ENCODE peak calls at places on chromosomes 2 and 18, in nine cellular contexts. X is heart left ventricle, V is ovary, Z is left ventricle myocardium inferior, S is fibroblast of mammary gland, H is testis, P is dorsolateral prefrontal cortex, D is HepG2, F is mucosa of descending colon. R is an unnamed sample.

GRCh38 chr18:32093106-32093511 is 1.4 kb downstream of the RNF138 start:
- DNase-seq in H (peak; percentile 58), F (peak; percentile 57), Z (peak; percentile 45), S (peak; percentile 56), X (peak; percentile 33), D (peak; percentile 16), P (peak; percentile 15), V (peak; percentile 49), R (no peak)

GRCh38 chr2:179842498-179843153 is 18.8 kb downstream of the ZNF385B start:
- DNase-seq in S (peak; percentile 8), D (peak; percentile 48), H (no peak), V (peak; percentile 20), F (peak; percentile 10), Z (no peak), P (no peak), X (no peak), R (peak; percentile 9)

GRCh38 chr2:104919127-104919526 is 65.2 kb downstream of the POU3F3 start:
- DNase-seq in V (no peak), S (peak; percentile 33), P (no peak), Z (no peak), D (peak; percentile 13), F (peak; percentile 59), X (no peak), H (no peak), R (no peak)

GRCh38 chr2:128631698-128632490 is 313.2 kb upstream of the HS6ST1 start:
- DNase-seq in X (no peak), D (no peak), P (no peak), V (no peak), Z (no peak), F (no peak), H (no peak), S (no peak), R (no peak)

GRCh38 chr2:71536311-71536710 is 83.0 kb downstream of the DYSF start:
- DNase-seq in X (no peak), D (no peak), S (no peak), P (no peak), H (no peak), V (no peak), Z (no peak), F (no peak), R (no peak)

GRCh38 chr2:168612719-168613118 is 156.6 kb downstream of the CERS6 start:
- DNase-seq in S (no peak), H (no peak), X (no peak), D (no peak), P (no peak), F (no peak), Z (no peak), V (no peak), R (no peak)

GRCh38 chr2:12694990-12695774 is 21.6 kb upstream of the TRIB2 start:
- DNase-seq in V (no peak), D (no peak), Z (no peak), S (no peak), P (no peak), H (no peak), X (no peak), F (no peak), R (no peak)

GRCh38 chr18:28115149-28115550 is 61.8 kb downstream of the CDH2 start:
- DNase-seq in V (no peak), D (peak; percentile 43), H (no peak), P (no peak), S (peak; percentile 94), F (no peak), Z (no peak), X (no peak), R (no peak)

GRCh38 chr2:176173679-176174381 is 14.6 kb upstream of the HOXD1 start:
- DNase-seq in V (no peak), P (no peak), D (no peak), X (no peak), H (no peak), Z (no peak), S (no peak), F (no peak), R (no peak)

GRCh38 chr2:176174382-176174834 is 14.1 kb upstream of the HOXD1 start:
- DNase-seq in S (no peak), F (no peak), H (no peak), Z (no peak), P (no peak), D (no peak), X (no peak), V (no peak), R (no peak)

GRCh38 chr2:176171331-176172006 is 14.4 kb downstream of the HOXD3 start:
- DNase-seq in F (no peak), S (no peak), H (no peak), X (no peak), Z (no peak), V (no peak), D (no peak), P (no peak), R (no peak)

GRCh38 chr2:176172007-176172747 is 15.1 kb downstream of the HOXD3 start:
- DNase-seq in P (no peak), X (no peak), Z (no peak), F (no peak), V (no peak), H (no peak), D (no peak), S (no peak), R (no peak)

GRCh38 chr2:176172748-176173586 is 15.5 kb upstream of the HOXD1 start:
- DNase-seq in V (no peak), D (peak; percentile 65), H (no peak), F (no peak), S (no peak), X (no peak), P (no peak), Z (no peak), R (no peak)
- H3K4me3 ChIP-seq in V (peak overlapping the region; percentile 27), D (no peak overlapping the region), H (peak overlapping the region; percentile 10), F (no peak overlapping the region), S (no peak overlapping the region), X (no peak overlapping the region), P (peak overlapping the region; percentile 0), Z (no peak overlapping the region), R (no peak overlapping the region)

DNA sequence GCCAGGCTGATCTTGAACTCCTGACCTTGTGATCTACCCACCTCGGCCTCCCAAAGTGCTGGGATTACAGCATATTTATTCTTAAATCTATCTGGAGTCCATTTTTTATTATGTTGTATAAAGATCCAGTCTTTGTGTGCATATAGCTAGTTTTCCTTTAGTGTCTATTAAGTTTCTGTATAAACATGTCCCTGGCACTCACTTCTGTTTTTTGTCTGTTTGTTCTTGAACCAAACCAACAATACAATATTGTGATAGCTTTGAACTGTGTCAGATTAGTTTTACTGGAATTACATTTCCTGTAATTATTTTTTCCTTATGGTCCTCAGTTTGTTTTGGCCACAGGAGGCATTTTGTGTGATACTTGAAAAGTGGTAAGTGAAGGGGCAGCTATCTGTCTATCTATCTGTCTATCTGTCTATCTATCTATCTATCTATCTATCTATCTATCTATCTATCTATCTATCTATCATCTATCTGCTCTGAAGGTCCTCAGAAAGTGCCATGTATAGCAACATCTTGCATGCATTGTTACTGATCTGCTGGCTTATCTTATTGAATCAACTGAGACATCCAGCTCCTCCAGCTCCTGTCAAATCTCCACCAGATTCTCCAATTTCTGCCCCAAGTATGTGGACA is 70.9 kb upstream of the ACVR1 start:
- DNase-seq in V (no peak), H (no peak), F (no peak), Z (no peak), P (no peak), D (no peak), X (no peak), S (no peak), R (no peak)
- H3K4me3 ChIP-seq in V (no peak overlapping the region), H (no peak overlapping the region), F (no peak overlapping the region), Z (no peak overlapping the region), P (no peak overlapping the region), D (no peak overlapping the region), X (no peak overlapping the region), S (no peak overlapping the region), R (no peak overlapping the region)

GRCh38 chr2:106580241-106580640 is 93.1 kb downstream of the CD8B2 start:
- DNase-seq in P (no peak), D (no peak), H (no peak), X (no peak), F (no peak), V (no peak), Z (no peak), S (no peak), R (no peak)

GRCh38 chr2:106582431-106583143 is 95.4 kb downstream of the CD8B2 start:
- DNase-seq in F (peak; percentile 78), X (peak; percentile 73), H (peak; percentile 86), P (peak; percentile 73), Z (peak; percentile 58), D (peak; percentile 79), S (peak; percentile 82), V (peak; percentile 77), R (peak; percentile 46)

GRCh38 chr2:106581276-106581675 is 94.1 kb downstream of the CD8B2 start:
- DNase-seq in Z (no peak), H (no peak), F (no peak), P (no peak), V (no peak), D (no peak), S (no peak), X (no peak), R (no peak)

GRCh38 chr2:106579750-106580197 is 92.6 kb downstream of the CD8B2 start:
- DNase-seq in Z (no peak), V (no peak), D (no peak), S (no peak), P (no peak), F (no peak), H (no peak), X (no peak), R (no peak)

DNA sequence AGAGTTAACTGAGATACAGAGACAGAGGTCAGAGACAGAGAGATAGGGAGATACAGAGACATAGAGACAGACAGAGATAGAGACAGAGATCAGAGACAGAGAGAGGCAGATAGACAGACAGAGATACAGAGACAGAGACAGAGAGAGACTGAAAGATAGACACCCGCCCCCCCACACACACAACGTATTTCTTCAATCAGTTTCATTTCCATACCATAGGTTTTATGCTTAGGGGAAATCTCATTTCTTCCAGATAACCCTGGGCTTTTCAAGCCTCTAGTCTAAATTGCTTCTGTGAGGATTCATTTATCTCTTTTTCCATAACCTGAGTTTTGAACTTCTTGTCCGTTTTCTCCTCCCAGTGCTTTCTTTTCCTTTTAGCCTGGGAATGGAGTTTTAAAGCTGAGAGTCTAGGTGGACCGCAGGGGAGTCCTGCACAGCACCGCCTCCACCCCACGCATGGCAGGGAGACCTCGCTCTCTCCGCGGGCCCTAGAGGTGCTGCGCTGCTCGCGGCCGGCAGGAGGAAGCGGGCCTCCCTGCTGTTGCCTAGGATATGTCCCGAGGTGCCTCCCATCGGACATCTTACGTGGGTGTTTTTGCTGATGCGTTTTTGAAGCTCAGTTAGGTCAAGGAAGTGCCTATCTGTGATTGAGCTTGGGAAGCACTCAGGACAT is 94.7 kb downstream of the CD8B2 start:
- DNase-seq in F (peak; percentile 48), P (peak; percentile 24), V (peak; percentile 50), D (peak; percentile 51), X (peak; percentile 34), S (peak; percentile 69), H (peak; percentile 69), Z (peak; percentile 45), R (peak; percentile 14)
- H3K4me3 ChIP-seq in F (no peak overlapping the region), P (peak overlapping the region; percentile 53), V (peak overlapping the region; percentile 27), D (no peak overlapping the region), X (peak overlapping the region; percentile 37), S (peak overlapping the region; percentile 31), H (no peak overlapping the region), Z (peak overlapping the region; percentile 59), R (peak overlapping the region; percentile 50)

GRCh38 chr2:237486334-237486818 is 675 bp upstream of the MLPH start:
- DNase-seq in V (peak; percentile 15), D (no peak), P (no peak), H (no peak), F (no peak), S (peak; percentile 44), Z (no peak), X (no peak), R (no peak)

GRCh38 chr2:237488295-237488694 is 1.2 kb downstream of the MLPH start:
- DNase-seq in S (peak; percentile 28), P (no peak), F (no peak), H (no peak), X (no peak), D (no peak), Z (no peak), V (peak; percentile 11), R (no peak)

GRCh38 chr2:237485844-237486243 is 1.2 kb upstream of the MLPH start:
- DNase-seq in F (no peak), P (no peak), Z (no peak), H (no peak), S (peak; percentile 26), V (no peak), X (no peak), D (no peak), R (no peak)

GRCh38 chr2:237486819-237487448 is at the start of gene MLPH:
- DNase-seq in S (peak; percentile 57), F (peak; percentile 72), H (peak; percentile 62), D (no peak), V (peak; percentile 47), P (no peak), Z (peak; percentile 61), X (peak; percentile 60), R (no peak)

GRCh38 chr2:237487496-237487895 is 445 bp downstream of the MLPH start:
- DNase-seq in S (peak; percentile 33), Z (no peak), H (no peak), F (no peak), X (no peak), P (no peak), V (peak; percentile 18), D (no peak), R (no peak)
- H3K4me3 ChIP-seq in S (peak overlapping the region; percentile 75), Z (peak overlapping the region; percentile 77), H (peak overlapping the region; percentile 26), F (no peak overlapping the region), X (peak overlapping the region; percentile 63), P (no peak overlapping the region), V (peak overlapping the region; percentile 47), D (no peak overlapping the region), R (no peak overlapping the region)